ENCODE peak calls at places on chromosomes 5 and 9, in seven cellular contexts. I is ovary, U is NB4, L is cardiac fibroblast, C is HFFc6, B is astrocyte of the cerebellum, Q is AG04450. S is an unnamed sample.

GRCh38 chr5:54360089-54360488 is 49.7 kb upstream of the ARL15 start:
- DNase-seq in C (peak), B (no peak), L (peak), Q (no peak), U (no peak), I (no peak), S (no peak)

GRCh38 chr9:20570086-20570485 is 52.2 kb downstream of the MLLT3 start:
- DNase-seq in L (no peak), C (peak), Q (no peak), B (no peak), I (no peak), U (no peak), S (no peak)

GRCh38 chr9:128026255-128027165 is 40.6 kb downstream of the NAIF1 start:
- DNase-seq in B (no peak), Q (no peak), C (no peak), I (no peak), U (peak), L (peak), S (no peak)

GRCh38 chr9:77927265-77927664 is 104.3 kb downstream of the GNAQ start:
- DNase-seq in L (peak), U (peak), C (peak), B (no peak), I (no peak), Q (no peak), S (no peak)

GRCh38 chr9:134286513-134287245 is 39.6 kb upstream of the RXRA start:
- DNase-seq in U (peak), I (no peak), L (no peak), B (peak), C (no peak), Q (no peak), S (no peak)

GRCh38 chr5:125595095-125595494 is 828.1 kb upstream of the GRAMD2B start:
- DNase-seq in U (no peak), C (no peak), Q (peak), I (peak), B (no peak), L (peak), S (peak)

GRCh38 chr5:36261186-36261585 is 19.5 kb upstream of the NADK2 start:
- DNase-seq in L (no peak), I (no peak), Q (no peak), C (no peak), B (no peak), U (no peak), S (no peak)

GRCh38 chr9:14326264-14326826 is 12.4 kb upstream of the NFIB start:
- DNase-seq in L (peak), Q (no peak), B (no peak), I (no peak), C (peak), U (peak), S (no peak)

GRCh38 chr9:122051401-122052346 is 41.4 kb downstream of the TTLL11 start:
- DNase-seq in I (no peak), B (peak), L (peak), C (peak), Q (no peak), U (peak), S (no peak)

GRCh38 chr5:161925960-161926359 is 78.0 kb downstream of the GABRA1 start:
- DNase-seq in Q (no peak), B (no peak), L (no peak), C (no peak), I (no peak), U (peak), S (no peak)

GRCh38 chr5:153237671-153238332 is 252.7 kb upstream of the GRIA1 start:
- DNase-seq in C (no peak), U (no peak), B (no peak), Q (no peak), L (no peak), I (no peak), S (no peak)

DNA sequence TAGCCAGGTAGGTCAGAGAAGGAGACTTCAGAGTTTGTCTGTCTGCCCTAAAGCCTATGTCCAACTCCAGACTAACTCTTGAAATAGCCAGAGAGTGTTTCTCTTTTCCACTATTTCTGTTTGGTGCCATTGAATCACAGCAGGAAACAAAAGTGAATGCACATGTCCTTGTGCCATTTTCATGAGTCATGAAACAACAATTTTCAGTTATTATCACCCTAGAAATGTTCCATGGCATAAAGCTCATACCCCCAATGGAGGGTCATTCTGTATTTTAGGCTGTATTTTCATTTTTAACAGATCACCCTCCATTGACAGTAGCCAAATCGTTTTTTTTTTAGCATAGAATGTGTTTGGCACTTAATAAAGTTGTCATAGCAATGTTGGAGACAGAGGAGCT is 124.7 kb downstream of the PAPPA start:
- DNase-seq in U (no peak), Q (no peak), B (no peak), C (no peak), I (no peak), L (peak), S (no peak)
- TF ChIP-seq CTCF in U (no peak), Q (no peak), B (no peak), C (no peak), I (no peak), L (no peak), S (no peak)

GRCh38 chr9:126052791-126053190 is 273.8 kb upstream of the MVB12B start:
- DNase-seq in Q (no peak), C (no peak), L (no peak), I (no peak), B (no peak), U (no peak), S (no peak)

GRCh38 chr9:126050605-126050990 is 276.0 kb upstream of the MVB12B start:
- DNase-seq in I (no peak), Q (no peak), U (no peak), B (no peak), C (no peak), L (no peak), S (no peak)

GRCh38 chr9:126049896-126050604 is 276.6 kb upstream of the MVB12B start:
- DNase-seq in U (peak), Q (no peak), I (no peak), L (no peak), C (no peak), B (no peak), S (no peak)

GRCh38 chr9:126051446-126052130 is 275.0 kb upstream of the MVB12B start:
- DNase-seq in B (no peak), Q (no peak), I (no peak), L (no peak), C (no peak), U (no peak), S (no peak)

GRCh38 chr9:126049088-126049487 is 277.5 kb upstream of the MVB12B start:
- DNase-seq in B (no peak), I (no peak), U (no peak), L (no peak), C (no peak), Q (no peak), S (no peak)
- TF ChIP-seq CTCF in B (no peak), I (no peak), U (no peak), L (no peak), C (no peak), Q (no peak), S (no peak)

GRCh38 chr9:1042466-1042865 is 7.7 kb upstream of the DMRT2 start:
- DNase-seq in Q (no peak), I (no peak), C (no peak), B (no peak), L (no peak), U (no peak), S (no peak)
- TF ChIP-seq CTCF in Q (no peak), I (no peak), C (no peak), B (peak), L (no peak), U (no peak), S (peak)

DNA sequence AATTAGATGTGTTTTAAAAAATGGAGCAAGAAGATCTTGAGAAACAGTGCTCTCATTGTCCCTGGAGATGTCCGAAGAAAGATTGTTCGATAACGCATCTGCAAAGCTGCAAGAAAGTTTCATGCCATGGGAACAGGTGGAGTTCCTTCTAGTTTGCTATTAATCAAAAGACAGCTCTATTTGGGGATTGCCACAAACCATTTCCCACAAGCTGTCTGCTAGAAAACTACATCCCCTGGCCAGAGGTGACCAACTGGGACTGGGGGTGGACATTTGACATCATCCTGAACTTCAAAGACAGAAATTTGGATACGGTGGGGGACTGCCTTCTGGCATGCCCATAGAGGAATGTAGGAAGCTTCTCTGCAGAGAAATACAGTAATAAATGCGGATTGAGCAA is 50.8 kb upstream of the OSMR start:
- DNase-seq in C (no peak), Q (no peak), U (no peak), B (no peak), I (no peak), L (no peak), S (no peak)
- TF ChIP-seq CTCF in C (no peak), Q (no peak), U (no peak), B (no peak), I (no peak), L (no peak), S (no peak)

DNA sequence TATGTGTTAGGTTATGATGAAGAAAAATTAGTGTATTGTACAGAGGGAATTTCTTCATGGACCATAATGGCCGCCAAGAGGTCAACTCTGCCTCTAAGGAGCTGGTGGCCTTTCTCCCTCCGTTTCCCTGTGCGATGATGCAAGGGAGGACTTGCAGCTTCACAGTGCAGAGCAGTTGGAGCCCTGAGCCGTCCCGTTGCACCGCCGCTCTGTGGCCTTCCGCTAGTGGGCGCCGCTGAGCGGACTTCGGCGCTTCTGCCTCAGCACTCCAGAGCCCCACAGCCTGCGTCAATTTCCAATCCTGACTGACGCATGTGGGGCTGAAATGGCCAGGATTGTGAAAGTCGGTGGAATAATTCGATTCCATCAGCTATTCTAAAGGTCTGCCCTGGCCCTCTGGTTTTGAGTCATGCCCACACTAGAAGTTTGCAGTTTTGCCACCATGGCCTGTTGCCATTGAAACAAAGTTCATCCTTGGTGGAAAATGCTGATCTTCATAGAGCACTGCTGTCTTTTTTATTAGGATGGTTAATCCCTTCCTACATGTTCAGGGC is 22.7 kb upstream of the LECT2 start:
- DNase-seq in L (peak), U (peak), I (no peak), Q (no peak), B (no peak), C (no peak), S (peak)
- TF ChIP-seq CTCF in L (peak), U (peak), I (no peak), Q (peak), B (peak), C (peak), S (peak)

GRCh38 chr9:113646946-113647914 is 183.7 kb downstream of the RGS3 start:
- DNase-seq in U (no peak), L (peak), Q (no peak), I (no peak), C (no peak), B (no peak), S (no peak)
- TF ChIP-seq CTCF in U (no peak), L (no peak), Q (no peak), I (no peak), C (no peak), B (no peak), S (no peak)

DNA sequence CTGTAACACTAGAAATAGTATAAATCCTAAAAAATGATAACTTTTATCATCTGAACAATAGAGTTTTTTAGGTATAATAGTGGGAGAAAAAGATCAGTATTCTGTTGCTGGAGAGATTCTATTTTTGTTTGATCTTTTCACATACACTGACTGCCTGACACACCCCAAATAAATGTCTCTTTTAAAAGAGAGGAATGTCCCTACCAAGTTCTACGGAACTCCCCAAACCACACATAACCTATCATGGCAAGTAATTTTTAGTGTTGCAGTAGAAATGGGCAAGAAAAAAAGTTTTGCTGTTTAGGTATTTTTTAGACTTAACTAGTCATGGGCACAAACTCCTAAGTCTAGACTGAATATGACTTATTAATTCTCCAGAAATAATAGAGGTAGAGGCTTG is 139.1 kb downstream of the ELAVL2 start:
- DNase-seq in Q (no peak), B (no peak), U (no peak), I (no peak), C (no peak), L (no peak), S (no peak)
- TF ChIP-seq CTCF in Q (no peak), B (no peak), U (no peak), I (no peak), C (no peak), L (no peak), S (no peak)

DNA sequence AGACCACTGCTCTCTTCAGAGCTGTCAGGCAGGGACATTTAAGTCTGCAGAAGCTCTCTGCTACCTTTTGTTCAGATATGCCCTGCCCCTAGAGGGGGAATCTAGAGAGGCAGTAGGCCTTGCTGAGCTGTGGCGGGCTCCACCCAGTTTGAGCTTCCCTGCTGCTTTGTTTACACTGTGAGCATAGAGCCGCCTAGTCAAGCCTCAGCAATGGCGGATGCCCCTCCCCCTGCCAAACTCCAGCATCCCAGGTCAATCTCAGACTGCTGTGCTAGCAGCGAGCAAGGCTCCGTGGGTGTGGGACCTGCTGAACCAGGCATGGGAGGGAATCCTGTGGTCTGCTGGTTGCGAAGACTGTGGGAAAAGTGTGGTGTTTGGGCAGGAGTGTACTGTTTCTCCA is 59.9 kb downstream of the CAVIN4 start:
- DNase-seq in Q (no peak), I (no peak), B (no peak), L (no peak), C (no peak), U (no peak), S (no peak)
- TF ChIP-seq CTCF in Q (no peak), I (no peak), B (no peak), L (no peak), C (no peak), U (no peak), S (no peak)

DNA sequence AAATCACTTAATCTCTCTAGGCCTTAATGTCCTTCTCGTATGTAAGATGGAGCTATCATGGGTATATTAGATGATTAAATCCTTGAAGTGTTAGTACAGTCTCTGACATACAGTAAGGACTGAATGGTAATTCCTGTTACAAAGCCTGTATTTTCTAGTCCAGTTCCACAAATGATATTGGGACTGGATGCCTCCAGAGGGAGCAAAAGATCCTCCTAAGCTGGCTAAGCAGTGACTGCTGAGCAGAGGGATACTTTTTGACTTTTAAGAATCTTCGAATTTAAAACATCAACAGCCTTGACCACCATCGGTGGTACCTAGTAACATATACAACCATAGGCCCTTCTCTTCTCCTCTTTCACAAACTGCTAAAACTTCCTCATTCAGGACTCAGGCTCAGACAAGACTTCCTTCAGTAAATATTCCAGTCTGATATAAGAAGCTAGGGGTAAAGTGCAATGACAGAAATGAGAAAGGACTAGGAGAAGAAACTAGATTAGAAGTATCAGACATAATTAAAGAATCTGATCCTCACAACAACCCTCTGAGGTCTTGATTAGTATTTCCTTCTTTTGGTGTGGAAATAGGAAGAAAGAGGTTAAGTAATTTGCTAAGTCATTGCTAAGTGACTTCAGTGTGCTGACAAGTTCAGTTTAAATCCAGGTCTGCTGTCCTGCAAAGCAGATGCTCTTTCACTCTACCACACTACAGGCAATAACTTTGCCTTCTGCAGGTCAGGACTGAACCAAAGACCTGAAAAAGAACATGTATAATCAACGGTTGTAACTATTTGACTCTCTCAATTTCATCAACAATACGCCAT is 13.9 kb downstream of the PTAR1 start:
- DNase-seq in C (peak), Q (no peak), I (no peak), B (no peak), L (peak), U (peak), S (no peak)
- TF ChIP-seq CTCF in C (peak), Q (peak), I (no peak), B (peak), L (peak), U (no peak), S (peak)

S was measured in left ventricle myocardium inferior.